ENCODE peak calls at places on chromosomes 6 and 20, in ten cellular contexts. W is fibroblast of pulmonary artery; J is GM12865; D is stimulated activated CD4-positive, alpha-beta T cell treated with anti-CD3 and anti-CD28 coated beads, Interleukin-1b, Interleukin-23, amount 100 ng/mL, for 24 hours; V is NCI-H1092 treated with DMSO at 0.1 percent for 48 hours; T is WTC11; K is AG10803; H is hepatocyte; B is left cardiac atrium; P is GM03348. E is an unnamed sample.

GRCh38 chr6:151229401-151230276 is 10.1 kb upstream of the AKAP12 start:
- DNase-seq in K (no peak), H (no peak), J (no peak), V (no peak), W (no peak), D (no peak), B (no peak), P (no peak), T (no peak), E (no peak)

GRCh38 chr20:6434131-6434530 is 311.3 kb upstream of the FERMT1 start:
- DNase-seq in V (no peak), D (no peak), K (no peak), P (no peak), B (no peak), H (no peak), J (no peak), T (no peak), W (no peak), E (no peak)

GRCh38 chr6:29834564-29835436 is 7.2 kb downstream of the HLA-G start:
- DNase-seq in B (peak), T (peak), D (no peak), J (peak), P (peak), H (no peak), W (peak), V (no peak), K (peak), E (peak)

GRCh38 chr20:7505152-7505834 is 435.0 kb downstream of the HAO1 start:
- DNase-seq in H (no peak), D (no peak), B (no peak), W (no peak), T (no peak), J (peak), P (no peak), K (no peak), V (no peak), E (no peak)

GRCh38 chr6:158014505-158015187 is 33.0 kb downstream of the SYNJ2 start:
- DNase-seq in W (peak), B (no peak), K (peak), J (no peak), V (no peak), P (no peak), H (no peak), T (no peak), D (no peak), E (no peak)

GRCh38 chr20:17758512-17758911 is 58.7 kb downstream of the BANF2 start:
- DNase-seq in B (no peak), T (no peak), J (no peak), W (no peak), H (no peak), V (no peak), P (no peak), K (no peak), D (no peak), E (no peak)

GRCh38 chr6:125974214-125974866 is 12.0 kb upstream of the TRMT11 start:
- DNase-seq in D (no peak), B (no peak), P (peak), W (peak), J (peak), K (peak), H (peak), T (no peak), V (peak), E (no peak)

GRCh38 chr6:161444464-161444863 is 170.6 kb upstream of the AGPAT4 start:
- DNase-seq in W (peak), J (no peak), B (no peak), P (peak), V (no peak), K (peak), H (no peak), T (peak), D (no peak), E (peak)

GRCh38 chr6:133034509-133035206 is 206.5 kb upstream of the EYA4 start:
- DNase-seq in V (no peak), H (no peak), P (no peak), J (no peak), K (no peak), D (no peak), W (no peak), T (no peak), B (no peak), E (no peak)

GRCh38 chr20:52087471-52087870 is 104.1 kb downstream of the ZFP64 start:
- DNase-seq in H (no peak), J (no peak), T (no peak), W (no peak), K (peak), P (no peak), B (no peak), D (no peak), V (no peak), E (no peak)

GRCh38 chr6:105364243-105364642 is 38.6 kb downstream of the PREP start:
- DNase-seq in J (no peak), B (no peak), W (peak), K (no peak), V (no peak), H (no peak), T (no peak), P (no peak), D (no peak), E (no peak)

GRCh38 chr20:62025832-62026563 is 39.7 kb downstream of the TAF4 start:
- DNase-seq in H (peak), W (peak), D (no peak), J (no peak), V (no peak), T (no peak), B (peak), K (peak), P (peak), E (no peak)

GRCh38 chr6:152529364-152529763 is 107.8 kb downstream of the SYNE1 start:
- DNase-seq in T (no peak), B (no peak), V (no peak), K (peak), H (no peak), W (peak), P (peak), J (no peak), D (no peak), E (no peak)

GRCh38 chr6:152748843-152749242 is 1.8 kb upstream of the VIP start:
- DNase-seq in V (peak), H (no peak), P (peak), B (no peak), W (peak), D (no peak), K (peak), T (no peak), J (no peak), E (no peak)

GRCh38 chr6:35164868-35165267 is 23.7 kb upstream of the TCP11 start:
- DNase-seq in H (no peak), T (no peak), P (no peak), D (no peak), B (no peak), V (no peak), W (no peak), K (no peak), J (no peak), E (no peak)

GRCh38 chr6:80210618-80211017 is 104.1 kb downstream of the BCKDHB start:
- DNase-seq in K (peak), T (no peak), H (peak), B (no peak), P (no peak), D (no peak), V (no peak), W (peak), J (peak), E (peak)

GRCh38 chr20:58458342-58459057 is 56.7 kb downstream of the APCDD1L start:
- DNase-seq in P (no peak), J (peak), B (no peak), D (no peak), V (no peak), H (no peak), W (peak), K (no peak), T (no peak), E (no peak)

GRCh38 chr6:128112494-128112893 is 211.6 kb upstream of the THEMIS start:
- DNase-seq in D (no peak), B (no peak), H (peak), V (no peak), W (no peak), J (no peak), K (peak), P (no peak), T (no peak), E (no peak)

GRCh38 chr6:38067263-38067980 is 247.9 kb downstream of the ZFAND3 start:
- DNase-seq in H (no peak), K (no peak), W (no peak), B (no peak), P (no peak), V (no peak), D (no peak), J (no peak), T (no peak), E (no peak)

GRCh38 chr20:2402271-2402980 is 21.7 kb downstream of the TGM6 start:
- DNase-seq in P (peak), V (no peak), B (no peak), K (peak), T (no peak), J (peak), H (peak), D (no peak), W (peak), E (no peak)

GRCh38 chr6:107957165-107957908 is 671 bp downstream of the SEC63 start:
- DNase-seq in P (peak), T (peak), B (peak), J (peak), D (peak), K (peak), V (peak), H (peak), W (peak), E (peak)

GRCh38 chr6:159169193-159169555 is at the start of gene FNDC1:
- DNase-seq in W (no peak), T (peak), J (peak), H (peak), V (peak), P (peak), K (peak), D (no peak), B (peak), E (peak)

GRCh38 chr20:889110-889509 is 27.0 kb downstream of the ANGPT4 start:
- DNase-seq in K (no peak), T (no peak), B (no peak), D (no peak), J (no peak), V (no peak), H (no peak), P (no peak), W (no peak), E (no peak)

GRCh38 chr6:51550243-51550642 is 537.2 kb downstream of the PKHD1 start:
- DNase-seq in T (no peak), V (no peak), P (no peak), B (no peak), J (no peak), W (no peak), D (no peak), H (no peak), K (no peak), E (no peak)

GRCh38 chr6:41548098-41548840 is 2.1 kb downstream of the FOXP4 start:
- DNase-seq in T (no peak), V (no peak), K (no peak), D (peak), J (peak), H (peak), B (no peak), W (no peak), P (no peak), E (no peak)

GRCh38 chr6:112184996-112185395 is 69.4 kb downstream of the LAMA4 start:
- DNase-seq in P (no peak), H (no peak), D (no peak), V (no peak), T (no peak), B (no peak), K (no peak), J (no peak), W (no peak), E (no peak)

GRCh38 chr6:169863149-169863525 is 111.7 kb downstream of the ERMARD start:
- DNase-seq in V (peak), T (no peak), J (no peak), B (no peak), W (no peak), D (no peak), P (no peak), H (no peak), K (no peak), E (peak)

GRCh38 chr6:39493717-39494116 is 171.2 kb upstream of the KCNK16 start:
- DNase-seq in B (no peak), T (no peak), V (no peak), J (no peak), K (peak), H (no peak), W (peak), D (no peak), P (no peak), E (no peak)

GRCh38 chr6:150689900-150690590 is 90.4 kb downstream of the PLEKHG1 start:
- DNase-seq in J (peak), B (no peak), K (no peak), V (no peak), T (no peak), W (no peak), D (no peak), P (no peak), H (no peak), E (no peak)

GRCh38 chr20:50580016-50580747 is 70.0 kb downstream of the PTPN1 start:
- DNase-seq in D (no peak), W (peak), H (peak), B (peak), J (peak), K (peak), V (peak), P (peak), T (peak), E (peak)

GRCh38 chr6:85675030-85675819 is 32.5 kb upstream of the SYNCRIP start:
- DNase-seq in W (peak), D (no peak), V (no peak), T (no peak), P (no peak), J (peak), H (peak), B (no peak), K (peak), E (no peak)

GRCh38 chr20:53888510-53888909 is 181.9 kb downstream of the BCAS1 start:
- DNase-seq in B (no peak), K (no peak), D (no peak), J (no peak), W (no peak), P (no peak), V (no peak), T (no peak), H (no peak), E (no peak)

GRCh38 chr6:15621203-15622044 is 41.4 kb downstream of the DTNBP1 start:
- DNase-seq in W (peak), P (no peak), T (peak), H (peak), B (peak), D (no peak), J (peak), V (no peak), K (peak), E (peak)

GRCh38 chr20:51272392-51272791 is 249.5 kb upstream of the KCNG1 start:
- DNase-seq in P (no peak), H (no peak), D (no peak), V (no peak), T (no peak), J (no peak), W (peak), K (peak), B (no peak), E (no peak)

GRCh38 chr20:54140067-54140466 is 33.7 kb downstream of the CYP24A1 start:
- DNase-seq in P (no peak), D (no peak), B (no peak), V (no peak), T (no peak), J (no peak), W (no peak), H (no peak), K (no peak), E (no peak)

E was measured in iPS-NIHi11.